ENCODE peak calls at places on chromosomes 3 and 15, in seven cellular contexts. C, A, Y, J, L, S and G are unnamed samples.
A peak's percentile ranks its signal among the peaks of the same experiment; 100 is the strongest.

GRCh38 chr15:57220220-57220619 is 156.1 kb upstream of the CGNL1 start:
- DNase-seq in J (no peak), A (no peak), S (peak; percentile 79), C (no peak), Y (no peak), L (no peak), G (no peak)

GRCh38 chr15:100713163-100713867 is 110.9 kb downstream of the ASB7 start:
- DNase-seq in A (no peak), S (peak; percentile 65), L (peak; percentile 90), C (peak; percentile 90), Y (no peak), J (no peak), G (peak; percentile 86)

GRCh38 chr3:58577269-58577821 is at the start of gene FAM107A:
- DNase-seq in L (peak; percentile 30), C (no peak), Y (peak; percentile 46), A (peak; percentile 60), S (peak; percentile 67), J (no peak), G (peak; percentile 70)

GRCh38 chr3:184604956-184605290 is 43.3 kb downstream of the EPHB3 start:
- DNase-seq in A (no peak), S (no peak), J (no peak), L (no peak), Y (no peak), C (no peak), G (no peak)

GRCh38 chr3:197336348-197336747 is 37.9 kb upstream of the DLG1 start:
- DNase-seq in Y (no peak), J (no peak), S (no peak), C (no peak), A (no peak), L (no peak), G (no peak)

GRCh38 chr3:194367992-194368841 is 1.3 kb downstream of the LRRC15 start:
- DNase-seq in Y (peak; percentile 69), J (no peak), A (no peak), L (no peak), S (peak; percentile 40), C (no peak), G (peak; percentile 81)

GRCh38 chr3:11734-12133 is 184.8 kb upstream of the CHL1 start:
- DNase-seq in A (no peak), Y (no peak), J (no peak), S (no peak), C (no peak), L (peak; percentile 45), G (no peak)

GRCh38 chr3:58560771-58561311 is 16.4 kb downstream of the FAM107A start:
- DNase-seq in J (no peak), A (no peak), C (no peak), L (peak; percentile 67), Y (peak; percentile 97), S (peak; percentile 91), G (peak; percentile 92)

GRCh38 chr3:167940241-167940640 is 155.5 kb downstream of the GOLIM4 start:
- DNase-seq in A (no peak), S (no peak), J (no peak), C (no peak), L (no peak), Y (no peak), G (no peak)

GRCh38 chr15:80887148-80887547 is 102.5 kb downstream of the MESD start:
- DNase-seq in Y (no peak), J (no peak), C (no peak), A (no peak), L (peak; percentile 41), S (peak; percentile 22), G (no peak)

GRCh38 chr3:144162042-144162441 is 190.4 kb downstream of the DIPK2A start:
- DNase-seq in C (peak; percentile 10), Y (peak; percentile 23), A (no peak), L (peak; percentile 67), J (no peak), S (peak; percentile 51), G (no peak)

GRCh38 chr3:112646623-112647022 is 5.7 kb upstream of the CCDC80 start:
- DNase-seq in Y (no peak), L (peak; percentile 86), A (no peak), C (no peak), J (no peak), S (no peak), G (no peak)

GRCh38 chr3:2967851-2968250 is 142.3 kb downstream of the IL5RA start:
- DNase-seq in L (no peak), S (no peak), A (no peak), Y (no peak), J (no peak), C (no peak), G (no peak)

GRCh38 chr15:91408476-91409076 is 308.5 kb downstream of the SV2B start:
- DNase-seq in L (no peak), S (no peak), J (no peak), Y (no peak), A (no peak), C (peak; percentile 84), G (peak; percentile 66)

GRCh38 chr3:45596290-45596791 is 1.8 kb downstream of the LIMD1 start:
- DNase-seq in S (no peak), J (peak; percentile 58), L (no peak), A (no peak), C (no peak), Y (no peak), G (no peak)

GRCh38 chr15:72614810-72615532 is 39.5 kb upstream of the GOLGA6B start:
- DNase-seq in J (no peak), C (no peak), Y (no peak), S (no peak), L (no peak), A (no peak), G (no peak)

GRCh38 chr15:101052031-101052620 is 133.0 kb downstream of the LRRK1 start:
- DNase-seq in L (no peak), A (no peak), S (no peak), J (peak; percentile 38), Y (no peak), C (peak; percentile 4), G (peak; percentile 40)